ENCODE peak calls at places on chromosomes 4 and X, in five cellular contexts. Y is K562, P is SK-N-SH, T is HepG2, O is GM12878. Z is an unnamed sample.

GRCh38 chrX:758917-759316 is 128.3 kb downstream of the SHOX start:
- DNase-seq in Y (no peak), P (no peak), T (no peak), O (no peak), Z (no peak)

GRCh38 chr4:155667538-155668511 is 1.2 kb downstream of the GUCY1A1 start:
- DNase-seq in Y (no peak), P (peak; percentile 80), T (no peak), O (no peak), Z (peak; percentile 17)

GRCh38 chr4:76559236-76560071 is 124.4 kb downstream of the SHROOM3 start:
- DNase-seq in Y (no peak), P (no peak), T (no peak), O (no peak), Z (no peak)

GRCh38 chr4:156948133-156948532 is 23.5 kb downstream of the PDGFC start:
- DNase-seq in Y (no peak), P (no peak), T (no peak), O (no peak), Z (no peak)

GRCh38 chrX:132636080-132636479 is 147.2 kb upstream of the MBNL3 start:
- DNase-seq in Y (no peak), P (no peak), T (no peak), O (no peak), Z (no peak)

GRCh38 chrX:20056704-20057103 is 60.0 kb downstream of the MAP7D2 start:
- DNase-seq in Y (no peak), P (no peak), T (no peak), O (no peak), Z (no peak)

GRCh38 chrX:44483965-44484606 is 58.6 kb downstream of the FUNDC1 start:
- DNase-seq in Y (peak; percentile 59), P (no peak), T (no peak), O (no peak), Z (no peak)

GRCh38 chr4:7936963-7937362 is 2.7 kb downstream of the AFAP1 start:
- DNase-seq in Y (no peak), P (no peak), T (no peak), O (no peak), Z (no peak)

GRCh38 chr4:181656748-181657147 is 586.5 kb upstream of the TENM3 start:
- DNase-seq in Y (no peak), P (no peak), T (no peak), O (no peak), Z (no peak)

GRCh38 chr4:163618845-163619244 is 124.4 kb downstream of the TMA16 start:
- DNase-seq in Y (no peak), P (no peak), T (no peak), O (no peak), Z (no peak)

GRCh38 chrX:15761564-15762191 is 23.6 kb downstream of the CA5B start:
- DNase-seq in Y (peak; percentile 39), P (peak; percentile 62), T (no peak), O (no peak), Z (no peak)

GRCh38 chrX:19514791-19515614 is at the start of gene MAP3K15:
- DNase-seq in Y (peak; percentile 29), P (peak; percentile 74), T (peak; percentile 13), O (no peak), Z (peak; percentile 32)

GRCh38 chr4:15756361-15756861 is 21.7 kb upstream of the CD38 start:
- DNase-seq in Y (no peak), P (no peak), T (peak; percentile 16), O (peak; percentile 66), Z (no peak)

GRCh38 chr4:110198472-110199419 is at the start of gene ELOVL6:
- DNase-seq in Y (peak; percentile 82), P (peak; percentile 77), T (peak; percentile 59), O (peak; percentile 55), Z (no peak)

GRCh38 chr4:19776929-19777328 is 474.8 kb upstream of the SLIT2 start:
- DNase-seq in Y (no peak), P (no peak), T (no peak), O (no peak), Z (no peak)

GRCh38 chr4:172596206-172596605 is 572.4 kb upstream of the GALNT7 start:
- DNase-seq in Y (no peak), P (no peak), T (no peak), O (no peak), Z (no peak)

GRCh38 chrX:13732246-13733067 is 2.0 kb downstream of the TRAPPC2 start:
- DNase-seq in Y (no peak), P (no peak), T (no peak), O (no peak), Z (no peak)

GRCh38 chrX:133185938-133186337 is 32.2 kb downstream of the TFDP3 start:
- DNase-seq in Y (no peak), P (no peak), T (peak; percentile 24), O (no peak), Z (no peak)

GRCh38 chr4:44623687-44624086 is 27.7 kb downstream of the YIPF7 start:
- DNase-seq in Y (no peak), P (no peak), T (no peak), O (no peak), Z (no peak)

GRCh38 chr4:64682481-64682880 is 273.2 kb upstream of the TECRL start:
- DNase-seq in Y (no peak), P (no peak), T (no peak), O (no peak), Z (no peak)

GRCh38 chr4:181952478-181952877 is 290.7 kb upstream of the TENM3 start:
- DNase-seq in Y (no peak), P (no peak), T (no peak), O (no peak), Z (no peak)

GRCh38 chr4:72969957-72970356 is 99.6 kb downstream of the COX18 start:
- DNase-seq in Y (no peak), P (no peak), T (no peak), O (no peak), Z (no peak)

GRCh38 chr4:34039766-34040165 is 2204.5 kb downstream of the ARAP2 start:
- DNase-seq in Y (peak; percentile 7), P (no peak), T (peak; percentile 1), O (no peak), Z (no peak)

GRCh38 chr4:102449751-102450352 is 51.3 kb upstream of the NFKB1 start:
- DNase-seq in Y (peak; percentile 29), P (peak; percentile 41), T (peak; percentile 65), O (peak; percentile 45), Z (peak; percentile 22)

GRCh38 chrX:143757375-143757774 is 36.8 kb upstream of the SPANXN2 start:
- DNase-seq in Y (no peak), P (peak; percentile 8), T (no peak), O (no peak), Z (no peak)

GRCh38 chrX:15906544-15906943 is 51.9 kb upstream of the AP1S2 start:
- DNase-seq in Y (no peak), P (no peak), T (no peak), O (no peak), Z (no peak)

GRCh38 chrX:129783176-129783776 is 3.5 kb downstream of the SASH3 start:
- DNase-seq in Y (no peak), P (no peak), T (no peak), O (no peak), Z (no peak)

GRCh38 chrX:40173662-40174593 is 76.2 kb upstream of the BCOR start:
- DNase-seq in Y (peak; percentile 22), P (peak; percentile 48), T (peak; percentile 76), O (no peak), Z (no peak)

GRCh38 chr4:176781739-176782100 is 11.0 kb downstream of the VEGFC start:
- DNase-seq in Y (no peak), P (no peak), T (no peak), O (no peak), Z (no peak)

GRCh38 chrX:131621650-131622049 is 77.8 kb downstream of the OR13H1 start:
- DNase-seq in Y (no peak), P (no peak), T (no peak), O (no peak), Z (no peak)

GRCh38 chr4:181166742-181167399 is 1076.3 kb upstream of the TENM3 start:
- DNase-seq in Y (no peak), P (no peak), T (no peak), O (no peak), Z (no peak)

GRCh38 chr4:187307131-187307530 is 583.5 kb upstream of the FAT1 start:
- DNase-seq in Y (no peak), P (no peak), T (no peak), O (no peak), Z (no peak)

GRCh38 chr4:60657802-60658201 is 542.3 kb upstream of the ADGRL3 start:
- DNase-seq in Y (no peak), P (no peak), T (no peak), O (no peak), Z (no peak)

DNA sequence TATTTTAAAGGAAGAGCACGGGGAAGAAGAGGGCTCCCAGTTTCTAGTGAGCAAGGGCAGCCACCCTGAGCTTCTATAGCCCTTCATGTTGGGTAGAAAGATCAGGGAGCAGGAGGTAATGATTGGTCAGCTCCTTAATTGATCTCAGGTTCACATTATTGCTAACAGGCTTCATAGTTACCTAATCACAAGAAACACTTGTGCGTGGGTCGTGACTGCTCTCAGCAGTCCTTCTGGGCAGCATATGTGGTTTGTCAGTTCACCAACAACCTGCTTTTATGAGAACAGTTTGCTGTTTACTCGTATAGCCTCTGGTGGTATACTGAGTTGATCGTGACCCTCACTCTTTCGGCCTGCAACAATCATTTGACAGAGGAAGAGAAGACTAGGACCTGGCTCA is 4.7 kb upstream of the DOK7 start:
- DNase-seq in Y (no peak), P (no peak), T (no peak), O (no peak), Z (no peak)
- TF ChIP-seq TAF1 in Y (no peak), P (no peak), T (no peak), O (no peak), Z (no peak)

GRCh38 chr4:94639298-94639697 is 118.5 kb upstream of the BMPR1B start:
- DNase-seq in Y (no peak), P (no peak), T (no peak), O (no peak), Z (no peak)
- TF ChIP-seq TAF1 in Y (no peak), P (no peak), T (no peak), O (no peak), Z (no peak)

DNA sequence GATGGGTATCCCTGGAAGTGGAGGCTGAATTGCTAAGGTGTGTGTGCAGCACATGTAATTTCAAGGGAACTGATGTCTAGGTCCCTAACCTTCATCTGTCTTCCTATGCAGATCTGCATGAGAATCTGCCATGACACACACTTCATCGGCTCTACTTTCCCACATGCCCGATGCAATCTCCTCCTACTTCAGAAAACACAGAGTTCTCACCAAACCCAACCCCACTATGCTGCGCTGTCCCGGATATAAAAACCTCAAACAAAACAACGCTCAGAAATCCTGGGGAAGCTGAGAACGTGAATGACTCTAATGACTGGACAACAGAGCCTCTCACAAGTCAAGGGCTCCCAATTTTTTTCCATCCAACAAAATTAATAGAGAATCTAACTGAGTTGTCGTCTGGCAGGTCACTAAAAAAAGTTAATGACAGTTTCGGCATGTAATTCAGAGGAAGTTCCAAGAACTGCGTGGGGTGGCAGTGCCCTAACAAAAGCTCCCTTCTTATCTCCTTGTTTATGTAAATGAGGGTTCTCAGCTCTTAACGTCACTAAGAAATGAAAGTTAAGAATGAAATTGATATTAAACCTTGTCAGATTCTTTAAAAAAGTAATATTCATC is 39.0 kb downstream of the STX18 start:
- DNase-seq in Y (peak; percentile 32), P (no peak), T (no peak), O (no peak), Z (no peak)
- TF ChIP-seq TAF1 in Y (no peak), P (no peak), T (no peak), O (no peak), Z (peak; percentile 17)

DNA sequence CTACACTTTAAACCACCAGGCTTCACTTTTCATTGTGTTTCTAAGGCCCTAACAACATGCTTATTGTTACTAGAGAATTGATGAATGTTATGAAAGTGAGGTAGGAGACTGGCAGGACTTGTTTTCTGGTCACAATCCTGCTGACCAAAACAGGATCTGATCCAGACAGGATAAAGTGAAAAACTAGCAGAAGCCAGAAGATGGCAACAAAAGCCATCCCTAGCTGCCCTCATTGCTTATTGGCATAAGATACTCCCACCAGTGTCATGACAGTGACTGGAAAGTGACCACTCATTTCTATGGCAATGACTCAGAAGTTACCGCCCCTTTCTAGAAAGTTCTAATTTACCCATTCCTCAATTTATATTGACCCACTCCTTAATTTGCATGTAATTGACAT is 29.9 kb upstream of the FGG start:
- DNase-seq in Y (no peak), P (no peak), T (no peak), O (no peak), Z (no peak)
- TF ChIP-seq TAF1 in Y (no peak), P (no peak), T (no peak), O (no peak), Z (no peak)

Z was measured in GM12891.